ENCODE peak calls at places on chromosome 13, in four cellular contexts. One of them, this sample, is unnamed. For H3K4me1 and H3K27me3, the result is how much of the 10 kb centered on the place peaks cover.

GRCh38 chr13:47437411-47437810 is 540.6 kb upstream of the HTR2A start:
- DNase-seq in IMR-90: peak
- DNase-seq in heart right ventricle: no peak
- DNase-seq in right cardiac atrium: no peak
- DNase-seq in this sample: no peak

GRCh38 chr13:57925250-57925649 is 293.7 kb downstream of the PCDH17 start:
- DNase-seq in IMR-90: no peak
- DNase-seq in heart right ventricle: no peak
- DNase-seq in right cardiac atrium: no peak
- DNase-seq in this sample: no peak

GRCh38 chr13:26563713-26564112 is 6.2 kb downstream of the WASF3 start:
- DNase-seq in IMR-90: no peak
- DNase-seq in right cardiac atrium: no peak
- DNase-seq in heart right ventricle: no peak
- DNase-seq in this sample: no peak

GRCh38 chr13:20132052-20132634 is 28.7 kb downstream of the GJA3 start:
- DNase-seq in heart right ventricle: no peak
- DNase-seq in IMR-90: no peak
- DNase-seq in right cardiac atrium: no peak
- DNase-seq in this sample: no peak

GRCh38 chr13:27968316-27969072 is 621 bp downstream of the CDX2 start:
- DNase-seq in IMR-90: no peak
- DNase-seq in heart right ventricle: no peak
- DNase-seq in right cardiac atrium: no peak
- DNase-seq in this sample: no peak

GRCh38 chr13:113724780-113725315 is 34.2 kb upstream of the TMEM255B start:
- DNase-seq in heart right ventricle: peak
- DNase-seq in IMR-90: peak
- DNase-seq in right cardiac atrium: peak
- DNase-seq in this sample: peak

GRCh38 chr13:83881031-83881727 is 1.1 kb downstream of the SLITRK1 start:
- DNase-seq in IMR-90: no peak
- DNase-seq in right cardiac atrium: no peak
- DNase-seq in heart right ventricle: no peak
- DNase-seq in this sample: no peak

GRCh38 chr13:29448124-29448685 is 147.3 kb downstream of the SLC7A1 start:
- DNase-seq in heart right ventricle: no peak
- DNase-seq in IMR-90: no peak
- DNase-seq in right cardiac atrium: no peak
- DNase-seq in this sample: no peak

GRCh38 chr13:107713314-107713713 is 502.0 kb downstream of the LIG4 start:
- DNase-seq in IMR-90: no peak
- DNase-seq in heart right ventricle: no peak
- DNase-seq in right cardiac atrium: no peak
- DNase-seq in this sample: no peak

GRCh38 chr13:98240974-98241373 is 63.9 kb upstream of the RNF113B start:
- DNase-seq in heart right ventricle: no peak
- DNase-seq in IMR-90: no peak
- DNase-seq in right cardiac atrium: no peak
- DNase-seq in this sample: no peak

GRCh38 chr13:101383595-101383994 is 32.7 kb downstream of the NALCN start:
- DNase-seq in IMR-90: no peak
- DNase-seq in heart right ventricle: no peak
- DNase-seq in right cardiac atrium: no peak
- DNase-seq in this sample: no peak

GRCh38 chr13:35930665-35931631 is 200.2 kb downstream of the DCLK1 start:
- DNase-seq in heart right ventricle: no peak
- DNase-seq in IMR-90: peak
- DNase-seq in right cardiac atrium: peak
- DNase-seq in this sample: no peak

GRCh38 chr13:27064252-27064995 is 107.2 kb downstream of the USP12 start:
- DNase-seq in IMR-90: no peak
- DNase-seq in right cardiac atrium: no peak
- DNase-seq in heart right ventricle: no peak
- DNase-seq in this sample: no peak

GRCh38 chr13:77514336-77514726 is 21.2 kb upstream of the SCEL start:
- DNase-seq in IMR-90: no peak
- DNase-seq in heart right ventricle: no peak
- DNase-seq in right cardiac atrium: no peak
- DNase-seq in this sample: no peak

GRCh38 chr13:19658192-19658591 is 24.7 kb downstream of the MPHOSPH8 start:
- DNase-seq in IMR-90: no peak
- DNase-seq in right cardiac atrium: no peak
- DNase-seq in heart right ventricle: no peak
- DNase-seq in this sample: no peak

GRCh38 chr13:113635048-113635420 is 23.0 kb downstream of the ATP4B start:
- DNase-seq in right cardiac atrium: peak
- DNase-seq in IMR-90: no peak
- DNase-seq in heart right ventricle: no peak
- DNase-seq in this sample: no peak

GRCh38 chr13:90238433-90238832 is 1109.1 kb upstream of the MIR17HG start:
- DNase-seq in right cardiac atrium: no peak
- DNase-seq in IMR-90: no peak
- DNase-seq in heart right ventricle: no peak
- DNase-seq in this sample: no peak

GRCh38 chr13:114063545-114064515 is 68.6 kb downstream of the RASA3 start:
- DNase-seq in right cardiac atrium: peak
- DNase-seq in heart right ventricle: peak
- DNase-seq in IMR-90: peak
- DNase-seq in this sample: no peak

GRCh38 chr13:21009036-21009435 is 52.4 kb downstream of the LATS2 start:
- DNase-seq in heart right ventricle: no peak
- DNase-seq in IMR-90: no peak
- DNase-seq in right cardiac atrium: no peak
- DNase-seq in this sample: no peak

GRCh38 chr13:107715496-107715895 is 499.8 kb downstream of the LIG4 start:
- DNase-seq in right cardiac atrium: no peak
- DNase-seq in heart right ventricle: no peak
- DNase-seq in IMR-90: no peak
- DNase-seq in this sample: no peak

GRCh38 chr13:26061947-26062346 is 10.1 kb upstream of the SHISA2 start:
- DNase-seq in right cardiac atrium: no peak
- DNase-seq in IMR-90: peak
- DNase-seq in heart right ventricle: no peak
- DNase-seq in this sample: no peak

GRCh38 chr13:111176421-111176820 is 61.3 kb downstream of the ARHGEF7 start:
- DNase-seq in right cardiac atrium: no peak
- DNase-seq in heart right ventricle: no peak
- DNase-seq in IMR-90: no peak
- DNase-seq in this sample: no peak

GRCh38 chr13:111177803-111178389 is 62.8 kb downstream of the ARHGEF7 start:
- DNase-seq in right cardiac atrium: no peak
- DNase-seq in heart right ventricle: no peak
- DNase-seq in IMR-90: peak
- DNase-seq in this sample: no peak

GRCh38 chr13:111175948-111176347 is 60.8 kb downstream of the ARHGEF7 start:
- DNase-seq in right cardiac atrium: no peak
- DNase-seq in heart right ventricle: no peak
- DNase-seq in IMR-90: no peak
- DNase-seq in this sample: no peak

GRCh38 chr13:111178417-111178816 is 63.3 kb downstream of the ARHGEF7 start:
- DNase-seq in right cardiac atrium: no peak
- DNase-seq in heart right ventricle: no peak
- DNase-seq in IMR-90: no peak
- DNase-seq in this sample: no peak

DNA sequence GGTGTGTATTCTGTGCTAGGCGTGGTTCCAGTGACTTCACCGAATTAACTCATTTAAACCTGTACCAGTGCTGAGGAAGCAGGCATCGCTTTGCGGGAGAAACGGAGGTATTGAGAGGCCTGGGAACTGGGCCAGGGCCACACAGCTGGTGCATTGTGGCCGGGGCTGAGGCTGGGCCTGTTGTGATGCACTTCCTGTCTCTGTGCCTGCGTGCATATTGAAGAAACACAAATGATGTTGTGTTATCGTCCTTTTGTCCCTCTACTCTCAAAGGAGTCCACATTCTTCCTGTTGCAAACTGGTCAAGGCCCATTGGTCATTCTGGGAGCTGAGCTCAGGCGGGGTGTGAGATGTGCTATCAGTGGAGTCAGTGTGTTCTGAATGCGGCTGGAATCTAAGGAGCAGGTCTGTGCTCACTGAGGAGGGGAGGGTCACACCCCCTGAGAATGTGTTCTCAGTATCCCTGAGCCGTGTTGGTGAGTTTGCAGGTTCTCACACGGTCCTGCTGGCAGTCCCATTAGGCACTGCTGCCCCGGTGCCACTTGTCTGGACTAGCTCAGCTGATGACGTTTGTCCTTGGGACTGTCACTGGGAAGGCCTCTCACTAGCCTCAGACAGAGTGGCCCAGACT is 62.1 kb downstream of the ARHGEF7 start:
- DNase-seq in IMR-90: peak
- DNase-seq in right cardiac atrium: peak
- DNase-seq in heart right ventricle: peak
- DNase-seq in this sample: peak
- H3K4me1 ChIP-seq in IMR-90: under half
- H3K4me1 ChIP-seq in right cardiac atrium: under half
- H3K4me1 ChIP-seq in heart right ventricle: under half
- H3K4me1 ChIP-seq in this sample: under half

GRCh38 chr13:22079961-22080360 is 409.1 kb downstream of the FGF9 start:
- DNase-seq in IMR-90: no peak
- DNase-seq in right cardiac atrium: no peak
- DNase-seq in heart right ventricle: no peak
- DNase-seq in this sample: no peak

GRCh38 chr13:22080832-22081231 is 410.0 kb downstream of the FGF9 start:
- DNase-seq in heart right ventricle: no peak
- DNase-seq in IMR-90: no peak
- DNase-seq in right cardiac atrium: no peak
- DNase-seq in this sample: no peak

GRCh38 chr13:22081430-22081829 is 410.6 kb downstream of the FGF9 start:
- DNase-seq in right cardiac atrium: no peak
- DNase-seq in heart right ventricle: no peak
- DNase-seq in IMR-90: no peak
- DNase-seq in this sample: no peak

GRCh38 chr13:22082437-22083100 is 411.7 kb downstream of the FGF9 start:
- DNase-seq in heart right ventricle: no peak
- DNase-seq in IMR-90: no peak
- DNase-seq in right cardiac atrium: no peak
- DNase-seq in this sample: no peak

DNA sequence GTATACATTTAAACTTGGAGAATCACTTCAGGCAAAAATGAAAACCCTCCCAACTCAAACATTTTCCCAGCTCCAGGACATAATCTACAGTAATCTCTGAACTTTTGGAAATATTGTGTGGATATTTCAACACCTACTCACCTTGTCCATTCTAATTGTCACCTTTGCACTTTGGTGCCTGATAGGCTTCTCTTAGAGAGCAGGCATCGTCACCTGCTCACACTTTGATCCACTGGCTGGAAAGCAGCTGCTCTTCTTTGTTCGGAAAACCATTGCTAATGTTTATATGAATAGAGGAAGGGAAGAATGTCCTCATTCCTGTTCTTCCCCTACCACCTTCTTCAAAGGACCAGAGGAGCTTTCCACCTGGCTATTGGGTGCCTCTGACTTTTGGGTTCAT is 411.2 kb downstream of the FGF9 start:
- DNase-seq in heart right ventricle: no peak
- DNase-seq in IMR-90: no peak
- DNase-seq in right cardiac atrium: no peak
- DNase-seq in this sample: no peak
- H3K27me3 ChIP-seq in heart right ventricle: under half
- H3K27me3 ChIP-seq in IMR-90: under half
- H3K27me3 ChIP-seq in right cardiac atrium: under half
- H3K27me3 ChIP-seq in this sample: under half

GRCh38 chr13:111212517-111212873 is 97.4 kb downstream of the ARHGEF7 start:
- DNase-seq in IMR-90: no peak
- DNase-seq in right cardiac atrium: peak
- DNase-seq in heart right ventricle: no peak
- DNase-seq in this sample: no peak
- H3K4me1 ChIP-seq in IMR-90: under half
- H3K4me1 ChIP-seq in right cardiac atrium: under half
- H3K4me1 ChIP-seq in heart right ventricle: half or more
- H3K4me1 ChIP-seq in this sample: under half

DNA sequence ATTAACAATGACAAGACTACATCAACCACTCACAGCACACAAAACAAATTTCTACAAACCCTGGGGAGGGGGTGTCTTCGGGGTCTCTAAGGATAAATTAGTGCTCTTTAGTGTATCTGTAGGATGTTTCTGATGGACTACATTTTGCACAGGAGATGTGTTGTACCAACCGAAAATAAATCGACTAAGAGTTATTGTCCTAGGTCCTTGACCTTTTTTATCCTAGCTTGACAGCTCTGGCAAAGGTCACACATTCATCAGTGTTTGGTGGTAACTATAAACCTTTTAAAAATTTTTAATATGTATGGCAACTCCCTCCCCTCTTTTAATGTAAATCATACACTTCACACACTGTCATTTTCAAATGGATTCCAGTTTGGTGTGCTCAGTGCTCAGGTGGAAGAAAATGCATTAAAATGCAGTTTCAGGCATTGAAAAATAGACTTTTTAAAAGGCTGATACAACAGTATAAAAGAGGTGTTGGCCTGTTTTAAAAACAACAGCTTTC is 7.7 kb downstream of the ZIC5 start:
- DNase-seq in heart right ventricle: no peak
- DNase-seq in IMR-90: no peak
- DNase-seq in right cardiac atrium: no peak
- DNase-seq in this sample: no peak
- H3K27me3 ChIP-seq in heart right ventricle: under half
- H3K27me3 ChIP-seq in IMR-90: half or more
- H3K27me3 ChIP-seq in right cardiac atrium: under half
- H3K27me3 ChIP-seq in this sample: half or more

GRCh38 chr13:49914947-49915346 is 21.2 kb downstream of the SPRYD7 start:
- DNase-seq in heart right ventricle: no peak
- DNase-seq in right cardiac atrium: no peak
- DNase-seq in IMR-90: no peak
- DNase-seq in this sample: no peak
- H3K4me1 ChIP-seq in heart right ventricle: under half
- H3K4me1 ChIP-seq in right cardiac atrium: under half
- H3K4me1 ChIP-seq in IMR-90: under half
- H3K4me1 ChIP-seq in this sample: under half

DNA sequence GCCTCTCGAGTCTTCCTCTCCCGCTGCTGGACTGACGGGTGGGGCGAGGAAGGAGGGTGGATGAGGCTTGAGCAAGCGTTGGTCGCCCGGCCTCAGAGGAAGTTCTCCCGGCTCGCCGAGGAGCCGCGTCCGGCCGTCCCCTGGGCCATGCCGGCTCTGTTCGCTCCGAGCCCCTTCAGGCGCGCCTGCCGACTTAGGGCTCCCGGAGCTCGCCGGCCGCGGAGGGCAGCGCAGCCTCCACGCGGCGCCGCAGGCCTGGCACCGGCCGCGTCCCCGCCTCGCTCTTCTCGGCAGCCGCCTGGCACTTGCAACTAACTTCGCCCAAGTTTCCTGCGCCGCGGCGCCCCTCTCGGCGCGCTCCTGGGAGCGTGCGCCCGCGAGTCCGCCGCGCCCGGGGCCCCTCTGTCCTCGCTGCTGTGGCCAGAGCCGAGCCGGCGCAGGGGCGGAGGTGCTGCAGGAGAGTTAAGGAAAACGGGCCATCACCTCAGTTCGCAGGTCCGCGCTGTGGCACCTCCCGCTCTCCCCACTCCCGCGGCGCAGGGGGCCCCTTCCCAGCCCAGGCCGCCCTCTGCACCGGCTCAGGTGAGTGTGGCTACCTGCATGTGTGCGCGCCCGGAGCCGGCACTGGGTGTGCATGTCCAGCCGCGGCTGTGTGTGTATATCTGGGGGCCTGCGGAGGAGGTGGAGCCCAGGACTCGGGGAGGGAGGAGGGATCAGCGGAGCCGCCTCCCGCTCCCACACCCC is 639 bp upstream of the SOX21 start:
- DNase-seq in IMR-90: peak
- DNase-seq in heart right ventricle: no peak
- DNase-seq in right cardiac atrium: peak
- DNase-seq in this sample: no peak
- H3K27me3 ChIP-seq in IMR-90: half or more
- H3K27me3 ChIP-seq in heart right ventricle: under half
- H3K27me3 ChIP-seq in right cardiac atrium: under half
- H3K27me3 ChIP-seq in this sample: half or more